ENCODE peak calls at places on chromosome 15, in five cellular contexts. H is NCI-H1694, O is fibroblast of lung, F is small intestine, Z is left ventricle myocardium inferior. V is an unnamed sample.

GRCh38 chr15:89556413-89557262 is 18.6 kb upstream of the TICRR start:
- DNase-seq in H (peak), O (peak), F (peak), Z (no peak), V (peak)

GRCh38 chr15:101583284-101583683 is 68.9 kb downstream of the TM2D3 start:
- DNase-seq in H (no peak), O (no peak), F (no peak), Z (no peak), V (no peak)

GRCh38 chr15:84603630-84604379 is 3.0 kb downstream of the ZSCAN2 start:
- DNase-seq in H (no peak), O (no peak), F (no peak), Z (no peak), V (no peak)

GRCh38 chr15:50355612-50355905 is 561 bp upstream of the GABPB1 start:
- DNase-seq in H (no peak), O (peak), F (no peak), Z (no peak), V (peak)

GRCh38 chr15:75073197-75073596 is 49.8 kb downstream of the PPCDC start:
- DNase-seq in H (no peak), O (no peak), F (no peak), Z (no peak), V (no peak)

GRCh38 chr15:85000189-85000864 is 18.7 kb downstream of the PDE8A start:
- DNase-seq in H (no peak), O (no peak), F (no peak), Z (no peak), V (no peak)

GRCh38 chr15:23482764-23483489 is 35.9 kb upstream of the GOLGA6L2 start:
- DNase-seq in H (no peak), O (no peak), F (no peak), Z (no peak), V (no peak)

GRCh38 chr15:90031231-90031791 is 30.2 kb downstream of the ZNF710 start:
- DNase-seq in H (no peak), O (peak), F (no peak), Z (no peak), V (peak)

GRCh38 chr15:69903476-69904295 is 194.0 kb downstream of the TLE3 start:
- DNase-seq in H (no peak), O (peak), F (no peak), Z (no peak), V (no peak)

GRCh38 chr15:66231421-66232266 is 21.9 kb downstream of the MEGF11 start:
- DNase-seq in H (peak), O (peak), F (no peak), Z (no peak), V (no peak)

GRCh38 chr15:31975446-31976229 is 54.7 kb upstream of the CHRNA7 start:
- DNase-seq in H (no peak), O (no peak), F (peak), Z (no peak), V (no peak)

GRCh38 chr15:50377867-50378751 is 23.1 kb upstream of the GABPB1 start:
- DNase-seq in H (no peak), O (no peak), F (no peak), Z (no peak), V (no peak)

GRCh38 chr15:50252556-50252955 is 13.0 kb downstream of the HDC start:
- DNase-seq in H (no peak), O (no peak), F (no peak), Z (no peak), V (no peak)

GRCh38 chr15:94480289-94480834 is 249.0 kb downstream of the MCTP2 start:
- DNase-seq in H (no peak), O (no peak), F (no peak), Z (no peak), V (no peak)

GRCh38 chr15:82540055-82540983 is at the start of gene RPS17:
- DNase-seq in H (no peak), O (peak), F (peak), Z (peak), V (peak)

GRCh38 chr15:48559270-48559669 is 86.2 kb downstream of the FBN1 start:
- DNase-seq in H (no peak), O (peak), F (no peak), Z (peak), V (no peak)

GRCh38 chr15:35911052-35911780 is 365.3 kb upstream of the DPH6 start:
- DNase-seq in H (no peak), O (no peak), F (no peak), Z (peak), V (no peak)

GRCh38 chr15:41961014-41961518 is 11.3 kb downstream of the EHD4 start:
- DNase-seq in H (no peak), O (no peak), F (peak), Z (no peak), V (no peak)

GRCh38 chr15:96125681-96126080 is 204.8 kb upstream of the NR2F2 start:
- DNase-seq in H (no peak), O (peak), F (no peak), Z (no peak), V (no peak)

GRCh38 chr15:95175914-95176658 is 944.7 kb downstream of the MCTP2 start:
- DNase-seq in H (no peak), O (peak), F (no peak), Z (no peak), V (no peak)

GRCh38 chr15:32979710-32980109 is 214.8 kb downstream of the FMN1 start:
- DNase-seq in H (no peak), O (peak), F (no peak), Z (no peak), V (no peak)

GRCh38 chr15:77821188-77821958 is 188.7 kb upstream of the LINGO1 start:
- DNase-seq in H (peak), O (peak), F (peak), Z (peak), V (no peak)

GRCh38 chr15:89662893-89663673 is 7.8 kb upstream of the KIF7 start:
- DNase-seq in H (no peak), O (peak), F (no peak), Z (peak), V (peak)

GRCh38 chr15:31487811-31488436 is 161.3 kb downstream of the KLF13 start:
- DNase-seq in H (no peak), O (peak), F (peak), Z (no peak), V (no peak)

GRCh38 chr15:57784081-57784488 is 77.6 kb downstream of the POLR2M start:
- DNase-seq in H (no peak), O (no peak), F (no peak), Z (peak), V (no peak)

GRCh38 chr15:94670436-94671034 is 439.2 kb downstream of the MCTP2 start:
- DNase-seq in H (no peak), O (peak), F (peak), Z (no peak), V (peak)

GRCh38 chr15:73901126-73901810 is 25.0 kb upstream of the LOXL1 start:
- DNase-seq in H (no peak), O (no peak), F (no peak), Z (no peak), V (no peak)

GRCh38 chr15:48447657-48448056 is 116.4 kb downstream of the DUT start:
- DNase-seq in H (no peak), O (peak), F (no peak), Z (no peak), V (no peak)

GRCh38 chr15:50315814-50316630 is 39.0 kb downstream of the GABPB1 start:
- DNase-seq in H (peak), O (peak), F (peak), Z (no peak), V (peak)

GRCh38 chr15:48547305-48547704 is 98.2 kb downstream of the FBN1 start:
- DNase-seq in H (no peak), O (peak), F (no peak), Z (no peak), V (no peak)

GRCh38 chr15:69090197-69090948 is 70.1 kb upstream of the GLCE start:
- DNase-seq in H (no peak), O (peak), F (no peak), Z (no peak), V (no peak)